ENCODE peak calls at places on chromosomes 5 and 9, in four cellular contexts. K is HEK293T, C is GM12878, L is SK-N-SH. S is an unnamed sample.

GRCh38 chr5:23507278-23507685 is at the start of gene PRDM9:
- DNase-seq in L (peak; percentile 68), K (peak; percentile 85), C (no peak), S (peak; percentile 16)

GRCh38 chr9:76665458-76665857 is 98.8 kb upstream of the PCA3 start:
- DNase-seq in K (no peak), C (no peak), L (no peak), S (no peak)

GRCh38 chr5:11851965-11852745 is 52.1 kb downstream of the CTNND2 start:
- DNase-seq in C (no peak), L (no peak), K (no peak), S (no peak)

GRCh38 chr9:114316605-114317230 is 6.2 kb upstream of the ORM1 start:
- DNase-seq in L (no peak), K (peak; percentile 4), C (no peak), S (no peak)

GRCh38 chr5:103327893-103328292 is 69.3 kb downstream of the MACIR start:
- DNase-seq in C (no peak), L (no peak), K (no peak), S (no peak)

GRCh38 chr9:78982849-78983248 is 588.9 kb upstream of the TLE4 start:
- DNase-seq in K (no peak), C (no peak), L (no peak), S (no peak)

GRCh38 chr5:92372766-92373165 is 989.6 kb upstream of the ARRDC3 start:
- DNase-seq in C (no peak), K (no peak), L (no peak), S (no peak)

GRCh38 chr9:106421772-106422171 is 441.2 kb upstream of the ZNF462 start:
- DNase-seq in L (no peak), K (no peak), C (peak; percentile 81), S (no peak)

GRCh38 chr5:39598641-39599248 is 174.0 kb upstream of the DAB2 start:
- DNase-seq in L (no peak), C (no peak), K (no peak), S (no peak)

GRCh38 chr9:121818016-121818661 is 166.7 kb downstream of the DAB2IP start:
- DNase-seq in L (no peak), K (no peak), C (no peak), S (no peak)

GRCh38 chr5:33120671-33121070 is 320.1 kb upstream of the TARS1 start:
- DNase-seq in L (no peak), C (no peak), K (no peak), S (no peak)

GRCh38 chr5:14028188-14028587 is 83.7 kb upstream of the DNAH5 start:
- DNase-seq in C (no peak), L (no peak), K (no peak), S (no peak)

GRCh38 chr9:123544007-123544827 is 188.2 kb downstream of the CRB2 start:
- DNase-seq in L (peak; percentile 64), K (peak; percentile 46), C (no peak), S (peak; percentile 47)

GRCh38 chr9:80285325-80285724 is 713.6 kb downstream of the TLE4 start:
- DNase-seq in K (peak; percentile 8), C (no peak), L (peak; percentile 1), S (no peak)

GRCh38 chr9:129774791-129775149 is 21.9 kb upstream of the PTGES start:
- DNase-seq in K (no peak), C (no peak), L (peak; percentile 44), S (no peak)

GRCh38 chr9:96460470-96460869 is 10.5 kb downstream of the HABP4 start:
- DNase-seq in K (no peak), L (no peak), C (no peak), S (no peak)

GRCh38 chr5:178690208-178690607 is 40.3 kb downstream of the ZNF354A start:
- DNase-seq in C (no peak), L (no peak), K (no peak), S (no peak)

GRCh38 chr9:127877566-127877998 is at the start of gene AK1:
- DNase-seq in L (peak; percentile 91), C (no peak), K (peak; percentile 74), S (peak; percentile 79)

GRCh38 chr5:458547-459353 is 15.8 kb downstream of the EXOC3 start:
- DNase-seq in L (no peak), K (no peak), C (peak; percentile 56), S (no peak)

GRCh38 chr9:134395727-134396257 is 69.5 kb downstream of the RXRA start:
- DNase-seq in L (no peak), C (no peak), K (no peak), S (no peak)

GRCh38 chr5:175555168-175555745 is 76.9 kb downstream of the SFXN1 start:
- DNase-seq in L (no peak), C (no peak), K (no peak), S (no peak)

GRCh38 chr5:171055881-171056454 is 194.2 kb downstream of the RANBP17 start:
- DNase-seq in L (no peak), C (no peak), K (no peak), S (no peak)

GRCh38 chr9:38643456-38644173 is 23.2 kb upstream of the ANKRD18A start:
- DNase-seq in L (no peak), C (no peak), K (no peak), S (no peak)

GRCh38 chr5:130939059-130939458 is 226.0 kb downstream of the HINT1 start:
- DNase-seq in L (no peak), C (no peak), K (no peak), S (no peak)

GRCh38 chr9:70120834-70121510 is 77.3 kb downstream of the MAMDC2 start:
- DNase-seq in C (no peak), L (peak; percentile 30), K (no peak), S (no peak)

GRCh38 chr5:103092676-103093075 is 27.3 kb downstream of the GIN1 start:
- DNase-seq in K (no peak), L (no peak), C (no peak), S (no peak)

GRCh38 chr9:121299467-121300282 is 31.7 kb downstream of the GSN start:
- DNase-seq in L (peak; percentile 85), K (peak; percentile 66), C (no peak), S (no peak)

GRCh38 chr9:124764774-124765438 is 6.2 kb downstream of the NR6A1 start:
- DNase-seq in K (no peak), L (no peak), C (no peak), S (peak; percentile 55)

GRCh38 chr9:124258765-124259272 is 1.1 kb downstream of the NEK6 start:
- DNase-seq in C (no peak), K (peak; percentile 25), L (no peak), S (no peak)

GRCh38 chr5:39100851-39101396 is 26.7 kb upstream of the RICTOR start:
- DNase-seq in L (no peak), C (no peak), K (no peak), S (no peak)

GRCh38 chr5:62547929-62548678 is 30.5 kb upstream of the LRRC70 start:
- DNase-seq in L (no peak), K (no peak), C (no peak), S (no peak)

GRCh38 chr5:107979272-107979671 is 308.5 kb upstream of the EFNA5 start:
- DNase-seq in C (no peak), K (no peak), L (no peak), S (no peak)

GRCh38 chr5:107982703-107983425 is 312.1 kb upstream of the EFNA5 start:
- DNase-seq in K (no peak), C (no peak), L (no peak), S (no peak)

GRCh38 chr5:107979900-107980299 is 309.2 kb upstream of the EFNA5 start:
- DNase-seq in K (no peak), C (no peak), L (no peak), S (no peak)

GRCh38 chr5:107980923-107981748 is 310.4 kb upstream of the EFNA5 start:
- DNase-seq in K (no peak), C (no peak), L (no peak), S (no peak)

GRCh38 chr5:107985144-107985543 is 314.4 kb upstream of the EFNA5 start:
- DNase-seq in K (no peak), C (no peak), L (no peak), S (no peak)
- TF ChIP-seq FOXM1 in K (no peak), C (no peak), L (no peak), S (no peak)

DNA sequence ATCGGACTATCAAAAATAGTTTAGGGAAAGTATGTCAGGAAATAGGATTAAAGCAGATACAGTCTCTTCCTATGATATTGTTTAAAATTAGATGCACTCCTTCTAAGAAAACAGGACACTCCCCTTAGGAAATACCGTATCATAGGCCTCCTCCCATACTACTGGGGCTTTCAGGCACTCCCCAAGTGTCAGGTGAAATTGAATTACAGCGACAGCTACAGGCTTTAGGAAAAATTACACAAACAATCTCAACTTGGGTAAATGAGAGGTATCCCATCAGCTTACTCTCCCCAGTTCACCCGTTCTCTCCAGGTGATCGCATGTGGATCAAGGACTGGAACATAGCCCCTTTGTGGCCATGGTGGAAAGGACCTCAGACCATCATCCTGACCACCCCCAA is 110.4 kb upstream of the EPB41L4A start:
- DNase-seq in K (peak; percentile 23), L (peak; percentile 4), C (no peak), S (peak; percentile 41)
- TF ChIP-seq FOXM1 in K (no peak), L (no peak), C (no peak), S (no peak)

DNA sequence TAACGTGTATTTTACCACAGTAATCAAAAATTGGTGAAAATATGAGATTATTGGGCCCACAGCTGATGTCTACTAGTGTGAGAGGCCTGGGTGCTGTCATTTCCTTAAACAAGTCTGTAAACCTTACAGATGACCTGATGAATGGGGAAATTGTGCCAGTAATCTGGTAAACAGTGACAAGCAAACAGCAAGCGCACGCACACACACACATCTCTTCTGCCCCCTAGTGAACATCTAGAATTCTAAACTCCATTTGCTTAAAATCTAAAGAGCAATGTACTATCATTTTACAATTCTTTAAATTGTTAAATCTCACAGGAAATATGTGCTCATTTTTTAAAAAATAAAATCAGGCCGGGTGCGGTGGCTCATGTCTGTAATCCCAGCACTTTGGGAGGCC is 7.5 kb upstream of the RAPGEF1 start:
- DNase-seq in L (peak; percentile 52), C (no peak), K (no peak), S (no peak)
- TF ChIP-seq FOXM1 in L (no peak), C (no peak), K (no peak), S (no peak)

GRCh38 chr9:99056876-99057664 is 47.8 kb upstream of the TGFBR1 start:
- DNase-seq in K (no peak), L (no peak), C (no peak), S (no peak)
- TF ChIP-seq FOXM1 in K (no peak), L (no peak), C (no peak), S (no peak)

GRCh38 chr5:141486091-141486490 is 1.3 kb downstream of the PCDHGC4 start:
- DNase-seq in K (no peak), L (no peak), C (no peak), S (no peak)
- TF ChIP-seq FOXM1 in K (no peak), L (no peak), C (no peak), S (no peak)

S was measured in K562.